ENCODE peak calls at places on chromosomes 5 and 9, in eight cellular contexts. D is sigmoid colon, W is left lung, A is Panc1, J is HCT116, R is right atrium auricular region, Z is MM.1S, I is Peyer's patch. U is an unnamed sample.

GRCh38 chr9:136806631-136807201 is 1.0 kb upstream of the RABL6 start:
- DNase-seq in D (peak; percentile 65), W (no peak), A (no peak), J (no peak), R (no peak), Z (no peak), I (no peak), U (no peak)

GRCh38 chr5:98110270-98110669 is 663.2 kb upstream of the RGMB start:
- DNase-seq in D (no peak), W (no peak), A (no peak), J (no peak), R (no peak), Z (no peak), I (no peak), U (no peak)

GRCh38 chr5:95969055-95969454 is 7.4 kb upstream of the ELL2 start:
- DNase-seq in D (no peak), W (no peak), A (no peak), J (no peak), R (no peak), Z (no peak), I (no peak), U (no peak)

GRCh38 chr5:40359854-40360253 is 319.9 kb upstream of the PTGER4 start:
- DNase-seq in D (no peak), W (no peak), A (no peak), J (no peak), R (no peak), Z (no peak), I (no peak), U (no peak)

GRCh38 chr9:70049672-70050271 is 6.1 kb downstream of the MAMDC2 start:
- DNase-seq in D (peak; percentile 98), W (peak; percentile 69), A (no peak), J (no peak), R (peak; percentile 88), Z (no peak), I (peak; percentile 78), U (peak; percentile 50)

GRCh38 chr9:121450241-121450640 is 49.4 kb downstream of the GGTA1 start:
- DNase-seq in D (no peak), W (no peak), A (no peak), J (no peak), R (no peak), Z (no peak), I (no peak), U (no peak)

GRCh38 chr9:86303316-86303975 is 21.1 kb upstream of the ISCA1 start:
- DNase-seq in D (no peak), W (no peak), A (no peak), J (no peak), R (no peak), Z (no peak), I (no peak), U (no peak)

GRCh38 chr5:97628011-97628410 is 445.0 kb upstream of the RIOK2 start:
- DNase-seq in D (no peak), W (no peak), A (no peak), J (no peak), R (no peak), Z (no peak), I (no peak), U (no peak)

GRCh38 chr5:41433552-41434181 is 76.7 kb downstream of the PLCXD3 start:
- DNase-seq in D (no peak), W (no peak), A (no peak), J (no peak), R (no peak), Z (no peak), I (no peak), U (no peak)

GRCh38 chr9:127945942-127946341 is 8.3 kb upstream of the DPM2 start:
- DNase-seq in D (no peak), W (no peak), A (no peak), J (no peak), R (no peak), Z (no peak), I (no peak), U (no peak)

GRCh38 chr5:89457411-89458329 is 574.7 kb upstream of the MEF2C start:
- DNase-seq in D (peak; percentile 69), W (peak; percentile 34), A (peak; percentile 50), J (peak; percentile 86), R (peak; percentile 59), Z (no peak), I (no peak), U (no peak)

GRCh38 chr5:65771266-65771665 is 49.3 kb downstream of the NLN start:
- DNase-seq in D (no peak), W (no peak), A (no peak), J (no peak), R (no peak), Z (no peak), I (no peak), U (no peak)

GRCh38 chr9:134403682-134404301 is 77.5 kb downstream of the RXRA start:
- DNase-seq in D (peak; percentile 92), W (peak; percentile 87), A (no peak), J (no peak), R (peak; percentile 90), Z (peak; percentile 23), I (peak; percentile 80), U (peak; percentile 86)

GRCh38 chr5:155833282-155833681 is 493.7 kb upstream of the SGCD start:
- DNase-seq in D (no peak), W (no peak), A (no peak), J (no peak), R (no peak), Z (no peak), I (no peak), U (no peak)

GRCh38 chr5:53679261-53679660 is 118.8 kb downstream of the NDUFS4 start:
- DNase-seq in D (no peak), W (no peak), A (no peak), J (no peak), R (no peak), Z (no peak), I (no peak), U (no peak)

GRCh38 chr5:32642276-32643002 is 57.1 kb downstream of the SUB1 start:
- DNase-seq in D (no peak), W (no peak), A (no peak), J (no peak), R (no peak), Z (peak; percentile 33), I (no peak), U (no peak)

GRCh38 chr5:139486201-139486600 is 3.6 kb upstream of the STING1 start:
- DNase-seq in D (no peak), W (no peak), A (no peak), J (no peak), R (no peak), Z (no peak), I (no peak), U (no peak)

GRCh38 chr9:97956365-97956764 is 18.4 kb upstream of the HEMGN start:
- DNase-seq in D (no peak), W (no peak), A (no peak), J (no peak), R (no peak), Z (no peak), I (no peak), U (no peak)

GRCh38 chr5:53480474-53481353 is at the start of gene FST:
- DNase-seq in D (no peak), W (no peak), A (no peak), J (no peak), R (no peak), Z (no peak), I (no peak), U (peak; percentile 44)

GRCh38 chr5:168086736-168087135 is 204.7 kb upstream of the WWC1 start:
- DNase-seq in D (no peak), W (no peak), A (no peak), J (no peak), R (no peak), Z (no peak), I (no peak), U (no peak)

GRCh38 chr5:133399247-133399891 is 213.0 kb downstream of the FSTL4 start:
- DNase-seq in D (no peak), W (no peak), A (no peak), J (no peak), R (peak; percentile 38), Z (no peak), I (no peak), U (no peak)

GRCh38 chr9:89554307-89554706 is 50.5 kb upstream of the GADD45G start:
- DNase-seq in D (no peak), W (no peak), A (no peak), J (no peak), R (no peak), Z (no peak), I (no peak), U (no peak)
- H3K27ac ChIP-seq in D (no peak overlapping the region), W (peak overlapping the region; percentile 93), A (no peak overlapping the region), J (no peak overlapping the region), R (no peak overlapping the region), Z (peak overlapping the region; percentile 84), I (no peak overlapping the region), U (no peak overlapping the region)

DNA sequence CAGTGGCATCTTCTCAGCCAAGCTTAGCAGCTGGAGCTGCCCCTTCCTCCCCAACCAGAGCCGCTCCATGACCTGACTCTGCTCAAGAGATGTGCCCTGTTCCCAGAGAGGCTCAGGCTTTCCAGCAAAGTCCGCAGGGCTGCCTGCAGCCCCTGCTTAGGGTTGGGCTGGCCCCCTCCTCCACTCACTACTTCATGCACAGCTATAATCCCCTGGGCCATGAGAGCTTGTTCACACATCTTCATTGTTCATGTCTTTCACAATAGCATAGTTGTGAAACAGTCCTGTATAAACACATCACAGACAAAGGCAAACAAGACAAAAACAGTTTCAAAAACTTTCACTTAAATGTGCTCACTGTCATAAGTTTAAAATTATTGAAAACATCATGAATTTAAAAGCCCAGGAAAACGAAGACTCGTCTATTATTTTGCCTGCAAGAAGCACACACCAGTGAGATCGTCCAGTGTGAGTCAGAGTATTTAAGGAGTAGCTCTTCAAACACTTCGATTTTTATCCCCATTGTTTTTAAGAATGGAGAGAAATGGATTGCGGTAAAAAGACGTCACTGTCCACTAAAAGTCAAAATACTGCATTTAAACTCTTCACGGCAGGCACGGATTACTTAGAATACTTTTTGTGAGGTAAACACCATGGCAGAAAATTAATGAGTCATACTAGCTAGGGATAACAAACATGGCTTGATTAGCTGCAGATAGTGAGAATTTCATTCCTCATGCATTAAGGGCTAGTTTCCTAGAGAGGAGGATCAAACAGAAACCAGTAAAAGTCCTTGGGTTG is 40.7 kb upstream of the S1PR3 start:
- DNase-seq in D (no peak), W (no peak), A (no peak), J (no peak), R (no peak), Z (no peak), I (no peak), U (no peak)
- H3K27ac ChIP-seq in D (peak overlapping the region; percentile 24), W (no peak overlapping the region), A (no peak overlapping the region), J (no peak overlapping the region), R (peak overlapping the region; percentile 71), Z (no peak overlapping the region), I (no peak overlapping the region), U (peak overlapping the region; percentile 8)

DNA sequence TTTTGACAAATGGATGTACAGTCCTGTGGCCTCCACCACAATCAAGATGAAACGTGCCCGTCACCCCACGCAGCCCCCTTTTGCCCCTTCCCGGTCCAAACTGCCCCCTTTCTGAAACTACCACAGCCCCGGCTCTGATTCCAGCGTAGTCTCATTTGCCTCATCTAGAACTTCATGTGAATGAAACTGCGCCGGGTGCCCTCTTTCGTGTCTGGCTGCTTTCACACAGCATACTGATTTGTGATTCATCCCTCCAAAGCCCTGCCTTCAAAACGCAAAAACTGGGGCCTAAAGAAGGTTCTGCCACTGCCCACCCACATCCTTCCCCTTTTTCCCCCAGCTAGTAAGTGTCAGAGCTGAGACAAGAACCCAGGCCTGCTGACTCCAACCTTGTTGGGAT is 31.5 kb upstream of the NCS1 start:
- DNase-seq in D (no peak), W (no peak), A (no peak), J (no peak), R (no peak), Z (no peak), I (no peak), U (no peak)
- H3K27ac ChIP-seq in D (peak overlapping the region; percentile 88), W (no peak overlapping the region), A (no peak overlapping the region), J (no peak overlapping the region), R (no peak overlapping the region), Z (no peak overlapping the region), I (no peak overlapping the region), U (no peak overlapping the region)

GRCh38 chr5:148816822-148817221 is 9.6 kb upstream of the ADRB2 start:
- DNase-seq in D (no peak), W (no peak), A (no peak), J (no peak), R (no peak), Z (no peak), I (no peak), U (no peak)
- H3K27ac ChIP-seq in D (no peak overlapping the region), W (no peak overlapping the region), A (no peak overlapping the region), J (no peak overlapping the region), R (no peak overlapping the region), Z (no peak overlapping the region), I (no peak overlapping the region), U (no peak overlapping the region)